ENCODE peak calls at places on chromosome 1, in eight cellular contexts. V, U, X, E, C, P, G and N are unnamed samples.

GRCh38 chr1:205275133-205275532 is 46.4 kb downstream of the NUAK2 start:
- DNase-seq in V (no peak), U (no peak), X (no peak), E (no peak), C (no peak), P (peak; percentile 66), G (no peak), N (no peak)

GRCh38 chr1:110787328-110788071 is 85.4 kb upstream of the CD53 start:
- DNase-seq in V (no peak), U (no peak), X (no peak), E (no peak), C (no peak), P (no peak), G (no peak), N (no peak)

GRCh38 chr1:82903626-82904025 is 1095.3 kb downstream of the TTLL7 start:
- DNase-seq in V (no peak), U (no peak), X (no peak), E (no peak), C (no peak), P (no peak), G (no peak), N (no peak)

GRCh38 chr1:235843458-235843857 is 23.2 kb downstream of the LYST start:
- DNase-seq in V (no peak), U (no peak), X (no peak), E (peak; percentile 68), C (peak; percentile 45), P (no peak), G (no peak), N (no peak)

GRCh38 chr1:203607169-203607873 is 19.3 kb upstream of the ATP2B4 start:
- DNase-seq in V (peak; percentile 49), U (no peak), X (no peak), E (peak; percentile 98), C (peak; percentile 70), P (no peak), G (no peak), N (peak; percentile 51)

GRCh38 chr1:244248426-244248825 is 197.3 kb downstream of the ZBTB18 start:
- DNase-seq in V (no peak), U (no peak), X (no peak), E (no peak), C (no peak), P (no peak), G (no peak), N (no peak)

GRCh38 chr1:112637257-112638108 is 17.9 kb downstream of the CAPZA1 start:
- DNase-seq in V (no peak), U (no peak), X (no peak), E (peak; percentile 37), C (peak; percentile 40), P (no peak), G (no peak), N (no peak)

GRCh38 chr1:201506092-201506491 is 831 bp downstream of the CSRP1 start:
- DNase-seq in V (no peak), U (no peak), X (no peak), E (no peak), C (no peak), P (no peak), G (peak; percentile 67), N (no peak)

GRCh38 chr1:20123696-20124450 is 4.5 kb upstream of the PLA2G2D start:
- DNase-seq in V (no peak), U (no peak), X (no peak), E (no peak), C (no peak), P (no peak), G (no peak), N (no peak)

GRCh38 chr1:92583821-92584760 is 97.4 kb upstream of the GFI1 start:
- DNase-seq in V (no peak), U (no peak), X (no peak), E (peak; percentile 82), C (no peak), P (no peak), G (no peak), N (no peak)

GRCh38 chr1:215376544-215377264 is 190.4 kb upstream of the KCTD3 start:
- DNase-seq in V (no peak), U (no peak), X (no peak), E (no peak), C (no peak), P (no peak), G (no peak), N (no peak)

GRCh38 chr1:213987876-213988638 is at the start of gene PROX1:
- DNase-seq in V (peak; percentile 87), U (peak; percentile 36), X (no peak), E (peak; percentile 87), C (peak; percentile 75), P (peak; percentile 67), G (peak; percentile 95), N (peak; percentile 30)

GRCh38 chr1:16014509-16015482 is 3.0 kb downstream of the HSPB7 start:
- DNase-seq in V (peak; percentile 73), U (no peak), X (no peak), E (no peak), C (no peak), P (no peak), G (peak; percentile 94), N (no peak)

GRCh38 chr1:217527151-217527550 is 103.7 kb downstream of the GPATCH2 start:
- DNase-seq in V (no peak), U (no peak), X (no peak), E (no peak), C (no peak), P (no peak), G (no peak), N (no peak)

GRCh38 chr1:178487070-178487615 is 9.6 kb downstream of the CLEC20A start:
- DNase-seq in V (no peak), U (no peak), X (no peak), E (no peak), C (no peak), P (no peak), G (no peak), N (no peak)

GRCh38 chr1:95252422-95252821 is 18.4 kb downstream of the RWDD3 start:
- DNase-seq in V (no peak), U (no peak), X (no peak), E (no peak), C (no peak), P (no peak), G (no peak), N (no peak)

GRCh38 chr1:219419860-219420259 is 193.0 kb downstream of the ZC3H11B start:
- DNase-seq in V (no peak), U (no peak), X (no peak), E (no peak), C (no peak), P (no peak), G (no peak), N (no peak)

GRCh38 chr1:8367571-8368184 is 49.8 kb downstream of the SLC45A1 start:
- DNase-seq in V (no peak), U (no peak), X (no peak), E (no peak), C (no peak), P (no peak), G (no peak), N (no peak)

GRCh38 chr1:246518456-246519205 is 11.6 kb upstream of the SMYD3 start:
- DNase-seq in V (no peak), U (no peak), X (no peak), E (no peak), C (no peak), P (no peak), G (no peak), N (peak; percentile 60)

GRCh38 chr1:228307218-228308023 is 99.2 kb downstream of the TRIM11 start:
- DNase-seq in V (no peak), U (no peak), X (no peak), E (no peak), C (no peak), P (no peak), G (no peak), N (no peak)

GRCh38 chr1:218811497-218811896 is 362.2 kb upstream of the LYPLAL1 start:
- DNase-seq in V (peak; percentile 24), U (no peak), X (no peak), E (no peak), C (no peak), P (no peak), G (no peak), N (no peak)

DNA sequence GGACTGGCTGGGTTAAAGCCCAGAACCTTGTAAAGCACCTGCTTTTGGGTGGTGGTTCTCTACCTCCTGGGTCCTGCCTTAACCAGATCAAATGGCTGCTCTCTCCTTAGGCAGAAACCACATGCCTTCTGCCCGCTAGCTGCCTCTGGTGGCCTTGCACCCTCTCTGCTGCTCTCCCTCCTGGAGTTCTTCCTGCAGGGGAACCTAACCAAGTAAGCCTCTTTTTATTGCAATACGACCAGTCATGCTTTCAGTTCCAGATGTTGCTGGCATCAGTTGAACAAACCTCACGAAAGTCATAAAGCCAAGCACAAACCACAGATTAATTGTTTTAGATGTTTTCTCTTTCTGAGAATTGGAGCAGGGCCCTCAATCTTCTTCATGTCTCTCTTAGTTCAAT is 118.9 kb downstream of the GDAP2 start:
- DNase-seq in V (no peak), U (no peak), X (no peak), E (no peak), C (no peak), P (no peak), G (no peak), N (no peak)
- TF ChIP-seq CTCF in V (no peak), U (no peak), X (no peak), E (no peak), C (no peak), P (no peak), G (no peak), N (no peak)

DNA sequence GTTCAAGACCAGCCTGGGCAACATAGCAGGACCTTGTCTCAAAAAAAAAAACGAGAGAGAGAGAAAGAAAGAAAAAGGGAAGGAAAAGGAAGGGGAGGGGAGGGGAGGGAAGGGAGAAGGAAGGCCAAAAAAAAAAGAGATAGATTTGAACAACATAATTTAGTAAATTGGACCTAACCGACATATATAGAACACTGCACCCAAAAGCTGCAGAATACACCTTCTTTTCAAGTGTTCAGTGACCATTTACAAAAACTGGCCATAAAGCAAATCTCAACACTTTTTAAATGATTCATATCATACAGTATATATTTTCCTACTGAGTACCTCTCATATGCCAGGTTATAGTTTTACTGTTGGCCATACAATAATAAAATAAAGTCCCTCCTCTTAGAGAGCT is 6.9 kb downstream of the TSTD1 start:
- DNase-seq in V (no peak), U (no peak), X (no peak), E (no peak), C (no peak), P (no peak), G (no peak), N (no peak)
- H3K27ac ChIP-seq in V (no peak overlapping the region), U (peak overlapping the region; percentile 12), X (no peak overlapping the region), E (no peak overlapping the region), C (no peak overlapping the region), P (no peak overlapping the region), G (no peak overlapping the region), N (no peak overlapping the region)

DNA sequence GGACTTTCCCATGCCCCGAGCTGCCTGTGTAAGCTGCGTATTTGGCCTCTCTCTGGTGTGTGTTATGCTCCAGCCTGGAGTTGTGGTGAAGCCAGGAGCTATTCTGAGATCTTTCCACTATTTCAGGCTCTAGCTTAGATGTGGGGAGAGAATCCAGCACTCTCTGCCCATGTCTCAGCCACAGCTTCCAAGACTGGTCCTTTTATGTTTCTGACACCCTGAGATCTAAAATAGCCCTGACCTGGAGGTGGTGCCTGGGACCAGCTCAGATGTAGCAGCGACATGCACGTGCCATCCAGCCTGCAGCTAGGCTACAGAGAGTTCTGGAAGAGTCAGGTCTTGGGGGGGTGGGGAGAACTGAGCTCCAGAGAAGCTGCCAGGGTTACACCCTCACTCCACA is 76.5 kb downstream of the TENT5C start:
- DNase-seq in V (peak; percentile 80), U (no peak), X (no peak), E (no peak), C (no peak), P (no peak), G (peak; percentile 75), N (no peak)
- TF ChIP-seq POLR2A in V (no peak), U (no peak), X (no peak), E (no peak), C (no peak), P (no peak), G (no peak), N (no peak)

GRCh38 chr1:55584521-55585401 is 369.6 kb upstream of the USP24 start:
- DNase-seq in V (no peak), U (no peak), X (no peak), E (peak; percentile 44), C (peak; percentile 18), P (no peak), G (no peak), N (no peak)
- TF ChIP-seq CTCF in V (no peak), U (peak; percentile 38), X (no peak), E (peak; percentile 34), C (no peak), P (no peak), G (no peak), N (no peak)